ENCODE peak calls at places on chromosomes 2 and 18, in four cellular contexts. T is iPS-NIHi11, U is left kidney, A is NCI-H1417. Y is an unnamed sample.

GRCh38 chr2:109188485-109188868 is 59.5 kb downstream of the SH3RF3 start:
- DNase-seq in T (peak; percentile 44), U (peak; percentile 82), A (no peak), Y (no peak)

GRCh38 chr2:134724341-134724740 is 5.5 kb upstream of the TMEM163 start:
- DNase-seq in T (no peak), U (no peak), A (no peak), Y (no peak)

GRCh38 chr2:20448246-20449046 is 1.6 kb downstream of the RHOB start:
- DNase-seq in T (no peak), U (peak; percentile 44), A (no peak), Y (peak; percentile 52)

GRCh38 chr2:224072541-224073188 is 33.6 kb upstream of the SERPINE2 start:
- DNase-seq in T (no peak), U (peak; percentile 60), A (no peak), Y (no peak)

GRCh38 chr18:77056399-77057015 is 76.1 kb downstream of the MBP start:
- DNase-seq in T (peak; percentile 52), U (peak; percentile 57), A (no peak), Y (peak; percentile 90)

GRCh38 chr2:39996653-39997080 is 217.6 kb upstream of the THUMPD2 start:
- DNase-seq in T (no peak), U (no peak), A (no peak), Y (no peak)

GRCh38 chr2:76080154-76080553 is 369.4 kb upstream of the GCFC2 start:
- DNase-seq in T (peak; percentile 29), U (no peak), A (no peak), Y (peak; percentile 0)

GRCh38 chr2:202881570-202881969 is 10.0 kb upstream of the ICA1L start:
- DNase-seq in T (no peak), U (no peak), A (no peak), Y (no peak)

GRCh38 chr2:172885996-172886395 is 150.4 kb downstream of the RAPGEF4 start:
- DNase-seq in T (no peak), U (no peak), A (no peak), Y (no peak)

GRCh38 chr2:68253211-68254068 is 1.1 kb upstream of the PPP3R1 start:
- DNase-seq in T (no peak), U (peak; percentile 48), A (peak; percentile 34), Y (peak; percentile 41)

GRCh38 chr2:109493176-109493935 is 120.4 kb downstream of the SEPTIN10 start:
- DNase-seq in T (no peak), U (no peak), A (no peak), Y (no peak)

GRCh38 chr2:101972621-101973434 is 18.9 kb upstream of the IL1R2 start:
- DNase-seq in T (no peak), U (no peak), A (no peak), Y (no peak)

Y was measured in NCI-H69.